ENCODE peak calls at places on chromosomes 2 and 18, in four cellular contexts. I is HepG2, N is K562, D is GM12878. A is an unnamed sample.

GRCh38 chr18:55857409-55857808 is 269.4 kb upstream of the TCF4 start:
- DNase-seq in I (no peak), N (no peak), D (no peak), A (no peak)

GRCh38 chr2:37645363-37645762 is 26.1 kb downstream of the CDC42EP3 start:
- DNase-seq in I (no peak), N (no peak), D (no peak), A (no peak)

GRCh38 chr2:10167316-10167715 is 44.8 kb downstream of the RRM2 start:
- DNase-seq in I (no peak), N (no peak), D (no peak), A (peak)

GRCh38 chr2:169050476-169051240 is 18.7 kb upstream of the DHRS9 start:
- DNase-seq in I (no peak), N (peak), D (no peak), A (no peak)

GRCh38 chr2:224817676-224818075 is 101.5 kb upstream of the CCDC195 start:
- DNase-seq in I (no peak), N (no peak), D (no peak), A (no peak)

GRCh38 chr2:43057026-43057741 is 169.2 kb downstream of the ZFP36L2 start:
- DNase-seq in I (no peak), N (no peak), D (no peak), A (peak)

GRCh38 chr2:22784586-22784985 is 600.4 kb upstream of the KLHL29 start:
- DNase-seq in I (no peak), N (no peak), D (no peak), A (no peak)

GRCh38 chr18:63817441-63818051 is 42.3 kb downstream of the SERPINB7 start:
- DNase-seq in I (no peak), N (no peak), D (no peak), A (no peak)

GRCh38 chr2:237298323-237299118 is 115.4 kb downstream of the COL6A3 start:
- DNase-seq in I (peak), N (no peak), D (no peak), A (peak)

GRCh38 chr2:55159037-55159651 is 72.9 kb downstream of the CLHC1 start:
- DNase-seq in I (no peak), N (peak), D (no peak), A (no peak)
- TF ChIP-seq NFIC in I (no peak), N (no peak), D (no peak), A (no peak)

GRCh38 chr18:79528296-79528695 is 132.6 kb downstream of the NFATC1 start:
- DNase-seq in I (no peak), N (no peak), D (no peak), A (no peak)
- TF ChIP-seq NFIC in I (no peak), N (no peak), D (no peak), A (no peak)

DNA sequence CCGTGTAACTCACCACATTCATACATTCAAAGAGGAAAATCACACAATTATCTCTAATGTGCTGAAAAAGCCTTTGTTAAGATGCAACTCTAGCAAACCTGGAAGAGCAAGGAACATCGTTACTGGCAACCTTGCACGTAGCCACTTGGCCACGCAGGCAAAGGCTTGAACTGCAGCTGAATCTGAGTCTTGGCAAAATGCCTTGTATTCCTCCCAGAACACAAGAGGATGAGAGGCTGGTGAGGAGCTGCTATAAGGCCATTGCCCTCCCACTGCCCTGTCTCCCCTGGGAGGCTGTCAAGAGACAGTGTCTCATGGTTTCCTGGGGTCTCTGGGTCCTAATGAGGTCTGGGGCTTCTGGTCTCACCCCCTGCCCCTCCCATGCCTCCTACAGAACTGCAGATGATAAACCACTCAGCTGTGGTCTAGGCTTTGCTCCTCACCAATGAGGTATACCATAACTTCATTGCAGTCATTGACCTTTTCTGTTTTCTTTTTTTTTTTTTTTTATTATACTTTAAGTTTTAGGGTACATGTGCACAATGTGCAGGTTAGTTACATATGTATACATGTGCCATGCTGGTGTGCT is 141.4 kb downstream of the SPP2 start:
- DNase-seq in I (no peak), N (no peak), D (no peak), A (no peak)
- TF ChIP-seq NFIC in I (no peak), N (no peak), D (no peak), A (peak)

GRCh38 chr2:145875011-145875410 is 1355.1 kb upstream of the ZEB2 start:
- DNase-seq in I (no peak), N (no peak), D (no peak), A (no peak)
- TF ChIP-seq NFIC in I (no peak), N (no peak), D (no peak), A (no peak)

GRCh38 chr2:7785700-7786099 is 868.5 kb downstream of the RNF144A start:
- DNase-seq in I (no peak), N (no peak), D (no peak), A (no peak)
- TF ChIP-seq NFIC in I (no peak), N (no peak), D (no peak), A (no peak)

GRCh38 chr2:238864207-238865014 is 16.5 kb downstream of the TWIST2 start:
- DNase-seq in I (peak), N (no peak), D (no peak), A (no peak)
- TF ChIP-seq NFIC in I (peak), N (no peak), D (no peak), A (no peak)

DNA sequence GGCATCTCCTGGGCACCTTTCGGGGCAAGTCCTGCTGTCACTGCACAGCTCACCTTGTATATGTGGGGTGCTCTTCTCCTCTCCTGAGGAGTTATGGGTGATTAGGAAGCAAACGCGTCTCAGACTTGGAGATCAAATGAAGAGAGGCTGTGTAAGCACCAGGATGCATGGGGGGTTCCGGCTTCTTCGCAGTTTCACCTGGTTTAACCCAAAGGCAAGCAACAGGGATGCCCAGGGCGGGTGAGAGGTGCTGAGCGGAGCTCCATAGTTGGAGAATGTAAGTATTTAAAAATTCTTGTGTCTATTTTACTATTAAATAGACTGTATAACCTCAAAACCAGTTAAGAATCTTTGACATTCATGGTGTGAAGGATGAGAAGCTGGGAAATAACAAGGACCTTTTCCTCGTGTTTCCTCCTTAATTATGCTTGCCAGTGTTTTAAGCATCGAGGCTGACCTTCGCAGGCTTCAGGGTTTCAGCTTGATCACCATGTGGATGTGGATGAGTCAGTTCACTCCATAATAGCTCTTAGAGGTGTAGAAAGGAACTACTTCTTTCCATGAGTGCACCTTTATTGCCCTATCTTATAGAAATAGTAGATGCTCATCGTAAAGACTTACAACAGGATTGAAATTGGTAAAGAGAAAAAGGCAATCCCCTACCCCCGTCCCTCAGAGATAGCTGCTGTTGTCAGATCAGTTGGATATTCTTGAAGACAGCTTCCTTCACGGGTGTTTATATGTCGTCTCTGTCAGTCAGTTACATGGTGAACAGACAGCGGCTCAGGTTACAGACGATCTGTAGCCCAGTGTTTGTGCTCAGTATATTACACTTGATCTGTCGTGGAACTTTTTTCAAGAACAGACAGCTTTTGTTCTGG is 201.1 kb downstream of the AGAP1 start:
- DNase-seq in I (peak), N (no peak), D (no peak), A (no peak)
- TF ChIP-seq NFIC in I (no peak), N (no peak), D (no peak), A (no peak)

GRCh38 chr18:79466591-79466990 is 70.9 kb downstream of the NFATC1 start:
- DNase-seq in I (no peak), N (no peak), D (no peak), A (no peak)
- TF ChIP-seq NFIC in I (no peak), N (no peak), D (no peak), A (no peak)

GRCh38 chr2:100980046-100980445 is 22.0 kb upstream of the RPL31 start:
- DNase-seq in I (no peak), N (no peak), D (no peak), A (no peak)

GRCh38 chr2:100976634-100977391 is 25.3 kb upstream of the RPL31 start:
- DNase-seq in I (no peak), N (no peak), D (peak), A (no peak)

GRCh38 chr2:100977511-100977910 is 24.6 kb upstream of the RPL31 start:
- DNase-seq in I (no peak), N (no peak), D (no peak), A (no peak)

GRCh38 chr2:100981011-100981410 is 21.1 kb upstream of the RPL31 start:
- DNase-seq in I (no peak), N (no peak), D (no peak), A (no peak)

GRCh38 chr2:100978582-100979051 is 23.5 kb upstream of the RPL31 start:
- DNase-seq in I (no peak), N (no peak), D (no peak), A (no peak)
- TF ChIP-seq NFIC in I (no peak), N (no peak), D (no peak), A (no peak)

DNA sequence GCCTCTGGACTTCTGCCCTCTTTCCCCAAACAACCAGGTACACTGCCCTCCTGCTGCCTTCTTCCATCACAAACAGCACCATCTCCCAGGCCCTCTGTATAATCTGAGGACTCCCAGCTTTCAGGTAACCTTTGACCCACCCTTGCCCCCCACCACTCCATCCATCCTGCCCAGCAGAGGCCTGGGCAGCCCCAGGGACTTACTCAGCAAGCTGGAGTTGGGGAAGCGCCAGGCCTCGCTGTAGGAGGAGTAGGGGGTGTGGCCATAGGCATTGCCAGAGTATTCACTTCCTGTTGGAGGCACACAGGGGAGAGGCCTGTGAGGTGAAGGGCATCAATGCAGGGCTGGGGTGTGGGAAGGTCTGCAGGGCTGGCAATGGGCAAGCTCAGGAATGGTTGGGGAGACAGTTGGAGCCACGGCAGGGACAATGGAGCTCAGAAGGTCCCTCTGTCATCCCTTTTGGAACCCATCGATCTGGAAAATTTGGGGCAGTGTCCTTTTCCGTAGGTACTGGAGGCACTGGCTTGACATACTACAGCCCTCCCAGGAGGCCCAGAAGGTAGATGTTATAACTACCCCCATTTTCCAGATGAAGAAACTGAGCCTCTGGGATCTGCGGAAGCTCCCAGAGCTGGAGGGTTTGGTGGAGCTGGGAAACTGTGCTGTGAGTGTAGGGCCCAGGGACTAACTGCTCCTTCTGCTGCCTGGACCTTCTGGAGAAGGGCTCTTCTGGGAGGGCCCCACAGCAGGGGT is 46.3 kb downstream of the PSD4 start:
- DNase-seq in I (peak), N (no peak), D (no peak), A (no peak)
- TF ChIP-seq NFIC in I (no peak), N (no peak), D (no peak), A (no peak)

A was measured in SK-N-SH.